ENCODE peak calls at places on chromosomes 5 and 9, in ten cellular contexts. W is tibial artery, X is BJ, J is colonic mucosa, U is heart left ventricle, B is hepatocyte, K is fibroblast of mammary gland, G is heart right ventricle, N is GM12865, F is cardiac muscle cell. S is an unnamed sample.
A peak's percentile ranks its signal among the peaks of the same experiment; 100 is the strongest.

GRCh38 chr5:179765400-179765799 is 28.4 kb upstream of the LTC4S start:
- DNase-seq in B (peak; percentile 23), F (peak; percentile 88), X (peak; percentile 35), J (no peak), U (peak; percentile 81), G (peak; percentile 52), W (peak; percentile 54), K (peak; percentile 93), N (no peak), S (peak; percentile 78)

GRCh38 chr5:175590471-175590881 is 67.4 kb upstream of the HRH2 start:
- DNase-seq in N (no peak), K (peak; percentile 0), G (no peak), W (no peak), B (peak; percentile 24), X (no peak), U (no peak), F (peak; percentile 93), J (no peak), S (peak; percentile 15)

GRCh38 chr5:134877159-134877558 is 3.0 kb downstream of the TXNDC15 start:
- DNase-seq in U (no peak), W (no peak), B (no peak), G (no peak), J (no peak), X (no peak), F (no peak), N (peak; percentile 69), K (no peak), S (no peak)

GRCh38 chr9:21611896-21612295 is 129.8 kb upstream of the IFNE start:
- DNase-seq in K (no peak), N (no peak), W (no peak), U (no peak), B (no peak), F (no peak), J (no peak), X (no peak), G (no peak), S (no peak)

GRCh38 chr5:10707198-10708187 is 53.5 kb downstream of the DAP start:
- DNase-seq in W (no peak), B (no peak), F (no peak), K (peak; percentile 42), J (no peak), N (no peak), G (no peak), U (no peak), X (no peak), S (peak; percentile 39)

GRCh38 chr9:89482056-89482784 is 15.7 kb downstream of the SEMA4D start:
- DNase-seq in K (no peak), G (no peak), U (no peak), X (no peak), J (no peak), W (no peak), F (no peak), B (no peak), N (no peak), S (no peak)

GRCh38 chr5:151612689-151613427 is 21.7 kb upstream of the FAT2 start:
- DNase-seq in G (no peak), U (no peak), W (no peak), N (peak; percentile 75), X (no peak), B (peak; percentile 62), K (no peak), J (no peak), F (no peak), S (no peak)

GRCh38 chr5:72166070-72166979 is 59.0 kb downstream of the MAP1B start:
- DNase-seq in B (peak; percentile 58), F (peak; percentile 85), K (peak; percentile 79), U (peak; percentile 54), W (peak; percentile 48), X (no peak), G (peak; percentile 36), N (no peak), J (no peak), S (peak; percentile 67)

GRCh38 chr5:36630201-36630968 is 24.0 kb downstream of the SLC1A3 start:
- DNase-seq in J (no peak), B (no peak), F (peak; percentile 30), N (no peak), X (no peak), K (peak; percentile 16), W (no peak), G (no peak), U (no peak), S (peak; percentile 56)

GRCh38 chr5:177035982-177036381 is 13.5 kb downstream of the ZNF346 start:
- DNase-seq in G (no peak), F (peak; percentile 25), K (peak; percentile 22), J (no peak), X (no peak), U (no peak), B (no peak), N (peak; percentile 34), W (no peak), S (peak; percentile 51)

GRCh38 chr5:115068239-115069086 is 101.2 kb downstream of the TRIM36 start:
- DNase-seq in W (no peak), B (no peak), K (peak; percentile 64), F (peak; percentile 8), U (no peak), J (no peak), X (no peak), N (peak; percentile 79), G (no peak), S (peak; percentile 20)

GRCh38 chr5:56464935-56465756 is 232.0 kb upstream of the ANKRD55 start:
- DNase-seq in B (no peak), U (no peak), J (no peak), K (no peak), X (no peak), G (no peak), N (no peak), F (no peak), W (no peak), S (no peak)

GRCh38 chr5:79774171-79774854 is 84.7 kb downstream of the CMYA5 start:
- DNase-seq in X (no peak), W (no peak), F (peak; percentile 38), K (peak; percentile 77), G (no peak), N (peak; percentile 41), U (no peak), J (no peak), B (peak; percentile 59), S (peak; percentile 24)

GRCh38 chr5:106822851-106823250 is 847.9 kb downstream of the EFNA5 start:
- DNase-seq in N (no peak), F (no peak), J (no peak), G (no peak), K (no peak), X (no peak), W (no peak), B (no peak), U (no peak), S (no peak)

DNA sequence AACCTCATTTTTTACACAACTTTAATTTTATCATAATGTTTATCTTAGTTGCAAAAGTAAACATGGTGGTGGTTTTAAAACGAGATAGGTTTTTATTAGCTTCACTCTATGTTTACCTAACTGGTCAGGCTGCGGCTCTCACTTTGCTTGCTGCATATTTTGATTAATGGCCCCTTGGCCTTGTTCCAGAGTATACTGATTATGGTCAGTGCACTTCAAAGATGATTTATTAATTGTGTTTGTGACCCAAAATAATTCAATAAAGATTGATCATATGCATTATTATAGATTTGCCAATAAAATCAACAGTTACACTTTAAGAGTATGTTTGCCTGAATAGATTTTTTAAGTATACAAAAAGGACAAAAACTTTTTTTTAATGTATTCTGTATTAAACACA is 188.0 kb downstream of the XRCC4 start:
- DNase-seq in N (no peak), U (no peak), B (peak; percentile 34), J (no peak), W (no peak), F (peak; percentile 32), X (no peak), K (no peak), G (no peak), S (no peak)
- TF ChIP-seq CTCF in N (no peak), U (no peak), B (no peak), J (no peak), W (no peak), F (no peak), X (no peak), K (no peak), G (no peak), S (no peak)

GRCh38 chr5:96924016-96924443 is 11.8 kb upstream of the LNPEP start:
- DNase-seq in F (no peak), J (no peak), N (peak; percentile 45), B (peak; percentile 8), U (no peak), K (no peak), G (no peak), W (no peak), X (no peak), S (no peak)
- H3K4me3 ChIP-seq in F (no peak overlapping the region), J (no peak overlapping the region), N (no peak overlapping the region), B (no peak overlapping the region), U (no peak overlapping the region), K (no peak overlapping the region), G (no peak overlapping the region), W (no peak overlapping the region), X (no peak overlapping the region), S (no peak overlapping the region)

GRCh38 chr9:35380016-35380415 is 109.9 kb upstream of the RUSC2 start:
- DNase-seq in X (no peak), F (no peak), K (no peak), W (no peak), U (no peak), G (no peak), J (no peak), B (no peak), N (no peak), S (no peak)

GRCh38 chr9:35380619-35381018 is 109.3 kb upstream of the RUSC2 start:
- DNase-seq in X (no peak), N (no peak), G (no peak), J (no peak), K (no peak), B (no peak), U (no peak), F (no peak), W (no peak), S (no peak)

DNA sequence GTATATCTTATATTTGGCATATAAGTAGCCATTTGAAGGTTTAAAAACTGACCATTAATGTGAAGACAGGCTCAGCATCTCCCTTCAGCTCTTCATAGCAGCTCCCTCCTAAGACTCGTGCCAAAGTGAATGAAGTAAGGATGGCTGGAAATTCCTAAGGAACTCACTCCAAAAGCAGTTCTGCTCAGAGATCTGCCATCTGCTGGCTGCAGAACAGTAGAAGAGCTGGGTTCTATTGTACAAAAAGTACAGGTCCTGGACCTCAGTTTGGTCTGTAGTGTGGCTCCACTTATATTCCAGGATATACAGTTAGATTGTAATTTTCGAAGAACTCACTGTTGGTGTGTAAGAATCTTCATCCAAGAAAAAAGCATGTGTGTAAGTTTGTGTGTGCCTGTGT is 104.9 kb upstream of the RUSC2 start:
- DNase-seq in F (peak; percentile 76), J (no peak), W (no peak), X (peak; percentile 7), U (no peak), G (no peak), K (peak; percentile 74), N (no peak), B (peak; percentile 20), S (peak; percentile 81)
- TF ChIP-seq CTCF in F (peak; percentile 59), J (no peak), W (peak; percentile 44), X (peak; percentile 74), U (peak; percentile 36), G (no peak), K (peak; percentile 64), N (no peak), B (peak; percentile 32), S (peak; percentile 82)

DNA sequence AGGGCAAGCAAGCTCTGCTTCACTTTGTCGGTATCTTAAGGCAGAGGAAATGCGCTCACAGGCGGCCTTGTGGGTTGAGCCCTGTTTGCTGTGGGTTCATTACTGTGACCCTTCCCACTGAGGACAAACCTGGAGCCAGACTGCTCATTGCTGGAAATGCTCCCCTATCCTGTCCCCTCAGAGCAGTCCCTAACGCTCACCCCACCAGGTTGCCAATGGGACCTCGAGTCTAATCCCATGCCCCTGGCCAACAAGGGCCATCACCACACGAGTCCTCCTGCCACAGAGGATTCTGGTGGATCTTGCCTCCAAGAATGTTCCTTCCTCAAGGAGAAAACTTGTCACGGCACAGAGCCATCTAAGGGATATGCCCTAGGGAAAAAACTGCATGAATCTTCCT is 14.6 kb downstream of the IPPK start:
- DNase-seq in K (no peak), W (no peak), X (no peak), B (no peak), U (no peak), N (no peak), G (no peak), F (no peak), J (no peak), S (no peak)
- H3K4me3 ChIP-seq in K (no peak overlapping the region), W (no peak overlapping the region), X (no peak overlapping the region), B (no peak overlapping the region), U (no peak overlapping the region), N (no peak overlapping the region), G (no peak overlapping the region), F (no peak overlapping the region), J (no peak overlapping the region), S (no peak overlapping the region)